ENCODE peak calls at places on chromosome 9, in six cellular contexts. K is kidney; F is fibroblast of villous mesenchyme; J is fibroblast of lung; G is activated CD4-positive, alpha-beta T cell treated with anti-CD3 and anti-CD28 coated beads, Interleukin-2, amount 10 ng/mL, durations not matched to agents 7 days and 5 days; Q is cardiac septum. S is an unnamed sample.

GRCh38 chr9:98790601-98791146 is 5.7 kb downstream of the ANKS6 start:
- DNase-seq in K (no peak), F (no peak), J (no peak), G (no peak), Q (peak), S (no peak)

GRCh38 chr9:101119206-101119819 is 90.8 kb downstream of the PLPPR1 start:
- DNase-seq in K (no peak), F (no peak), J (no peak), G (peak), Q (no peak), S (no peak)

GRCh38 chr9:87102131-87102530 is 154.8 kb upstream of the GAS1 start:
- DNase-seq in K (no peak), F (no peak), J (peak), G (no peak), Q (no peak), S (no peak)

GRCh38 chr9:21965401-21965951 is 28.7 kb downstream of the CDKN2A start:
- DNase-seq in K (peak), F (peak), J (peak), G (peak), Q (no peak), S (no peak)

GRCh38 chr9:99845063-99845462 is 23.4 kb downstream of the NR4A3 start:
- DNase-seq in K (no peak), F (no peak), J (no peak), G (no peak), Q (no peak), S (no peak)

GRCh38 chr9:114025196-114025753 is 52.8 kb downstream of the AMBP start:
- DNase-seq in K (no peak), F (no peak), J (no peak), G (peak), Q (no peak), S (no peak)

GRCh38 chr9:124602204-124602603 is 95.0 kb upstream of the NR5A1 start:
- DNase-seq in K (no peak), F (peak), J (peak), G (no peak), Q (no peak), S (no peak)

GRCh38 chr9:21835111-21835510 is 32.7 kb downstream of the MTAP start:
- DNase-seq in K (no peak), F (no peak), J (no peak), G (no peak), Q (no peak), S (no peak)

GRCh38 chr9:135987838-135988404 is 26.7 kb upstream of the UBAC1 start:
- DNase-seq in K (no peak), F (no peak), J (no peak), G (no peak), Q (no peak), S (no peak)